ENCODE peak calls at places on chromosome 10, in five cellular contexts. B is neural crest cell, E is astrocyte, F is Peyer's patch, Q is tibial nerve. D is an unnamed sample.

GRCh38 chr10:47294501-47294900 is 5.5 kb upstream of the GDF10 start:
- DNase-seq in B (no peak), E (no peak), F (no peak), Q (no peak), D (no peak)

GRCh38 chr10:2949948-2950354 is 117.4 kb upstream of the PFKP start:
- DNase-seq in B (no peak), E (peak), F (no peak), Q (no peak), D (no peak)

GRCh38 chr10:97109562-97109961 is 76.2 kb downstream of the SLIT1 start:
- DNase-seq in B (no peak), E (no peak), F (no peak), Q (no peak), D (no peak)

GRCh38 chr10:89029785-89030437 is 39.3 kb downstream of the FAS start:
- DNase-seq in B (peak), E (peak), F (peak), Q (peak), D (peak)

GRCh38 chr10:131081386-131081785 is 230.1 kb downstream of the TCERG1L start:
- DNase-seq in B (no peak), E (no peak), F (no peak), Q (no peak), D (no peak)

GRCh38 chr10:95242581-95243317 is 48.1 kb downstream of the PDLIM1 start:
- DNase-seq in B (peak), E (no peak), F (no peak), Q (no peak), D (no peak)

GRCh38 chr10:1033601-1034000 is 7.9 kb upstream of the IDI2 start:
- DNase-seq in B (no peak), E (no peak), F (no peak), Q (no peak), D (no peak)

GRCh38 chr10:110005716-110006115 is 2.1 kb upstream of the ADD3 start:
- DNase-seq in B (peak), E (peak), F (no peak), Q (no peak), D (peak)

GRCh38 chr10:110944997-110945396 is 25.6 kb downstream of the SHOC2 start:
- DNase-seq in B (no peak), E (no peak), F (no peak), Q (no peak), D (peak)

GRCh38 chr10:46321770-46322169 is 35.0 kb downstream of the ANTXRL start:
- DNase-seq in B (no peak), E (no peak), F (no peak), Q (no peak), D (no peak)

GRCh38 chr10:53440641-53441040 is 668.1 kb upstream of the MBL2 start:
- DNase-seq in B (no peak), E (no peak), F (no peak), Q (no peak), D (no peak)

GRCh38 chr10:62844280-62845011 is 28.3 kb upstream of the EGR2 start:
- DNase-seq in B (no peak), E (no peak), F (no peak), Q (no peak), D (no peak)

GRCh38 chr10:110006358-110007170 is 1.2 kb upstream of the ADD3 start:
- DNase-seq in B (no peak), E (peak), F (peak), Q (peak), D (peak)

GRCh38 chr10:19658131-19658530 is 158.1 kb upstream of the PLXDC2 start:
- DNase-seq in B (no peak), E (peak), F (no peak), Q (no peak), D (peak)

GRCh38 chr10:88205842-88206446 is 342.5 kb downstream of the PTEN start:
- DNase-seq in B (no peak), E (peak), F (no peak), Q (no peak), D (no peak)

DNA sequence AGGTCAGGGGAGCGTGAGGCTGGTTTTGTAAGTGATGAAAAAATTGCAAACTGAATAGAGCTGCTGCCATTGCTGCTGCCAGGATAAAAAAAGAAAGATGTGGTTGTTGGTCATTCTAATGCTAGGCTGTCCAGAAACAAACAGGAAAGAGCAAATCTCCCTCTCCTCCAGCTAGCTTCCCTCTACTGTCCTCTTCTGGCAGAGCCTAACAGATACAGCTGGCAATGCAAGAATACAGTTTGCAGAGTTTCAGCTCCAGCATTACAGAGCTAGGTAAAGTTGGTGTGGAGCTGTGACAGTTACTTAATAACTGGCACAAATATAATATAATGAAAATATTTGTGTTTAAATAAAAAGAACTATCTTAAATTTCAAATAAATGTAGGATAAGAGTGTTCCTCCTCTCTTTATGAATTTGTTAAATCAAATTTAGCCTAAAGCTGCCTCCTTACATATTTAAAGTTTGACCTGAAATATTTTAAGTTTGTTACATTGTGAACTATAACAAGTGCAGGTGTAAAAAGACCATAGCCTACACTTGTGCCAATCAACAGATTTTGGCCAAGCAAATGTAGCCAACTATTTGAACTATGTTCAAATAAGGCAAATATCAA is 407.7 kb downstream of the SH2D4B start:
- DNase-seq in B (no peak), E (no peak), F (no peak), Q (no peak), D (no peak)
- TF ChIP-seq CTCF in B (peak), E (peak), F (peak), Q (peak), D (no peak)

GRCh38 chr10:26627320-26627719 is 70.2 kb upstream of the PDSS1 start:
- DNase-seq in B (no peak), E (no peak), F (no peak), Q (no peak), D (no peak)
- TF ChIP-seq CTCF in B (peak), E (no peak), F (peak), Q (no peak), D (peak)

DNA sequence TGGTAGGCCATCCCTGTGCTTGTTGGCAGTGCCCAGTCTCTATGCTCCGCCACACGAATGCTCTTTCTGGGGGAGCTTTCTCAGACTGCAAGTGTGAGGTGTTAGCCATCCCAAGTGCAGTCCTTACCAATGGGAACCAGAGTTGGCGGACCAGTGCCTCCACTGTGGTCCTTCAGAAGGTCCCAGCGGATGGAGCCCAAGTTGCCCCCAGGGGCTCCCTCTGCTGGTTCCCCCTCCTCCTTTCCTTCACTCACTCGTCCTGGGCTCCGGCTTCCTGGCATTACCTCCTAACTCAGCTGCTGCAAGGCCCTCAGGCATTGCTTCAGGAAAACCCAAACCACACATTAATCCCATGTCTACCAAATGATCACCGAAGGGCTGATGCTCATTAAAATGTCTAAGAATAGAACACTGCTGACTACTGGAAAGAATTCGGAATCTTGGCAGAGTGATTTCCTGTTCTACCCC is 139.8 kb downstream of the CUBN start:
- DNase-seq in B (no peak), E (peak), F (no peak), Q (no peak), D (no peak)
- TF ChIP-seq CTCF in B (no peak), E (no peak), F (no peak), Q (no peak), D (peak)

DNA sequence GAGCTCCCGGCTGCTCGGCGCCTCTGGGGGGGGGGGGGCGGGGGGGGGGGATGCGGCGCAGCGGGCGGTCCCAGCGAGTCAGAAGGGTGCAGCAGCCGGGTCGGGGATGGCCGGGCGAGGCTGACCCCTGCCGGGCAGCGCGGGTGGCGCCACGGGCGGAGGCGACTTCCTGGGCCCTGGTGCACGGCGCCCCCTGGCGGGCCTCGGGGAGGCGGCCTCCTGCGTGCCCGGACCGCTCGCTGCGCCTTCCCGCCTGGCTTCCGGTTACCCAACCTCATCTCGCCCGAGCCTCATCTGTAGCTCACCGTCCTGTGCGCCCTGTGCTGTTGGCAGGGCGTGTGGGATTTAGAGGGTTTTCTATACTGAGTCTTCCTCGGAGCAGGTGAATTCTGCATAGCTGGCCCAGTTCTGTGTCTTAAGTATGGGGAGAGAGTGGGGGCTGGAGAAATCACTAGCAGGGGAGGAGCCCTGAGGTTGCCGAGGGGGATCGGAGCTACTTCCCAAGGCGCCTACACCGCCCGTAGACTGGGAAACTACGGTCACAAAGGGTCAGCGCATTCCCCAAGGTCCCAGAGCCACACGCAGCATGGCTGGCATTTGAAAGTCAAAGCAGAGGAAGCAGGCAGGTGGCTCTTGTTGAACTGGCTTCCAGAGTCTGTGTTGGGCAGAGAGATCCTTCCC is 28.3 kb upstream of the WDFY4 start:
- DNase-seq in B (peak), E (peak), F (peak), Q (peak), D (peak)
- TF ChIP-seq CTCF in B (peak), E (peak), F (peak), Q (peak), D (peak)

GRCh38 chr10:93766918-93767317 is 9.2 kb downstream of the LGI1 start:
- DNase-seq in B (no peak), E (no peak), F (no peak), Q (no peak), D (no peak)

GRCh38 chr10:93762979-93763391 is 5.2 kb downstream of the LGI1 start:
- DNase-seq in B (no peak), E (no peak), F (no peak), Q (no peak), D (no peak)

GRCh38 chr10:93773120-93773519 is 15.4 kb downstream of the LGI1 start:
- DNase-seq in B (no peak), E (no peak), F (no peak), Q (no peak), D (no peak)

GRCh38 chr10:93771354-93771753 is 13.6 kb downstream of the LGI1 start:
- DNase-seq in B (no peak), E (no peak), F (no peak), Q (no peak), D (no peak)

GRCh38 chr10:93767724-93768399 is 10.1 kb downstream of the LGI1 start:
- DNase-seq in B (no peak), E (no peak), F (no peak), Q (no peak), D (no peak)
- TF ChIP-seq CTCF in B (no peak), E (no peak), F (no peak), Q (no peak), D (no peak)

DNA sequence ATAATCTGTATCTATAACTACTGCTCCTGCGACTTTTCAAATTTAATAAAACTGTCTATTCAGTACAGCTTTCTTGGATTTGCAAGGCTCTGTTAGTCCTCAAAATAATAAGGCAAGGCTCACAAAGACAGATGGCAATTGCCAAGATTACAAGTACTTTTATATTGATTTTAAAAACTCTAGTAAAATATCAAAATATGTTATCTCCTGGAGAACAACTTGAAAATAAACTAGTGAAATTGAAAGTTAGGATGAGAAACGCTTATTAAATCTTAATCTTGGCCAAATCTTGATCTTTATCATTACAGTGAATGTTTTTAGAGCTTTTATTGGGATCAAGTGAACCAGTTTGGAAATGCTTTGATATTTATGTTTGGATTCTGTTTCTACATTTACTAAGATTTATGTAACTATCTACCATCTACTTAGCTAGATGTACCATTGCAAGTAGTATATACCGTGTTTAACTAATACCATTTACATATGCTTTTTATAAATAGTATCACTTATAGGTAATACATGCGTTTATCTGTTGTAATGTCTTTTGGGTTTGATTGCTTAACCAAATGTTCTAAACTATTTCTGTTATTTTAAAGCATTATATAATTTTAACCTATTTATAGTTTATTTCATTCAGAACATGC is 70.0 kb downstream of the CABCOCO1 start:
- DNase-seq in B (no peak), E (no peak), F (no peak), Q (no peak), D (no peak)
- TF ChIP-seq CTCF in B (no peak), E (no peak), F (no peak), Q (no peak), D (no peak)

DNA sequence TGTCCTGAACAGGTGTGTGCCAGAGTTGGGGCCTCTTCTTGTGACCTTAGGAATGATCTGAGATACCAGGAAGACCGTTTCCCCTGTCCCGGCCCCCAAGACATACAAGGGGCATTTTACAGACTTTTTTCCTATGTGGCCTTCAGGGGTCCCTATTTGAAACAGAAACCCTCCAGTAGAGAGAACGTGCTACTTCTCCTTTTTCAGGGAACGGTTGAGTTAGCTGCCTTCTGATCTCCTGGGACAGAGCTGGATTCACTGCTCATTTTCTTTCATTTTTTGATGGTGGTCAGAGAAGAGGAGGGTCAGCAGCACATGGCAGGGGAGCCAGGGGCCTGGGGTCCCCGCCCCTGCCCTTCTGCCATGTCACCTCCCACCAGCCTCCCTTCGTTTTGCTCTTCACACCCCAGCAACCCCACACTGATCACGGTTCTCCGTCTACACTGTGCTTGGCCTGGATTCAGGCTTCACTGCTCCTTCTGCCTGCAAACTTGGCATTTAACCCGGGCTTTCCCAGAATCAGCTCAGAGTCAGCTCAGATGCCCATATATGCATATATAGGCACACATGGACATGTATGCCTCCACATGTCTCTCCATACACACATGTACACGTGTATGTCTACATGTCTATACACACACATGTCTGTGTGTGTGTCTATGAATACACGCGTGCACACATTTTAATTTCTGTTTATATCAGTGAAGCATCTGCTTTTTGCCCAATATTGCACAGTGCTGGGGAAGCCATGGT is 138.0 kb upstream of the BTBD16 start:
- DNase-seq in B (no peak), E (no peak), F (no peak), Q (no peak), D (no peak)
- TF ChIP-seq CTCF in B (no peak), E (no peak), F (no peak), Q (no peak), D (peak)

D was measured in brain microvascular endothelial cell.